ENCODE peak calls at places on chromosomes 16 and 17, in six cellular contexts. V, U, P, D, F and Z are unnamed samples.

GRCh38 chr17:41026668-41027471 is at the start of gene KRTAP1-5:
- DNase-seq in V (no peak), U (no peak), P (no peak), D (no peak), F (no peak), Z (no peak)

GRCh38 chr17:75188614-75189013 is 5.9 kb upstream of the SUMO2 start:
- DNase-seq in V (no peak), U (no peak), P (no peak), D (no peak), F (no peak), Z (no peak)

GRCh38 chr16:2256531-2257140 is 5.2 kb upstream of the ECI1 start:
- DNase-seq in V (no peak), U (no peak), P (no peak), D (no peak), F (no peak), Z (no peak)

GRCh38 chr16:56935201-56935600 is 3.3 kb downstream of the HERPUD1 start:
- DNase-seq in V (no peak), U (no peak), P (no peak), D (no peak), F (no peak), Z (no peak)

GRCh38 chr17:82897514-82898249 is 57.9 kb upstream of the ZNF750 start:
- DNase-seq in V (no peak), U (no peak), P (no peak), D (no peak), F (no peak), Z (no peak)

GRCh38 chr16:1823821-1824220 is 2.8 kb downstream of the HAGH start:
- DNase-seq in V (peak), U (peak), P (no peak), D (no peak), F (peak), Z (peak)

GRCh38 chr17:6254036-6254435 is 180.9 kb downstream of the AIPL1 start:
- DNase-seq in V (no peak), U (no peak), P (no peak), D (no peak), F (peak), Z (no peak)

GRCh38 chr17:79812969-79813825 is 16.3 kb upstream of the CBX8 start:
- DNase-seq in V (no peak), U (no peak), P (no peak), D (no peak), F (no peak), Z (no peak)

GRCh38 chr16:68197250-68197649 is 38.7 kb downstream of the ESRP2 start:
- DNase-seq in V (no peak), U (no peak), P (no peak), D (no peak), F (peak), Z (no peak)

GRCh38 chr16:83328936-83329335 is 478.8 kb upstream of the HSBP1 start:
- DNase-seq in V (no peak), U (no peak), P (no peak), D (no peak), F (no peak), Z (no peak)

GRCh38 chr17:80877095-80877828 is 114.4 kb upstream of the CHMP6 start:
- DNase-seq in V (peak), U (no peak), P (peak), D (peak), F (no peak), Z (no peak)

GRCh38 chr16:48536600-48537200 is 73.3 kb downstream of the N4BP1 start:
- DNase-seq in V (no peak), U (no peak), P (no peak), D (no peak), F (no peak), Z (no peak)

GRCh38 chr16:30774367-30775130 is 12.4 kb downstream of the RNF40 start:
- DNase-seq in V (no peak), U (no peak), P (no peak), D (no peak), F (no peak), Z (no peak)

GRCh38 chr17:10156579-10157488 is 41.6 kb downstream of the GAS7 start:
- DNase-seq in V (no peak), U (peak), P (no peak), D (peak), F (no peak), Z (peak)